ENCODE peak calls at places on chromosomes 4 and X, in six cellular contexts. G is NT2/D1; O is brain microvascular endothelial cell; S is activated naive CD4-positive, alpha-beta T cell treated with anti-CD3 and anti-CD28 coated beads for 36 hours; Q is neural crest cell; P is stimulated activated CD8-positive, alpha-beta memory T cell treated with anti-CD3 and anti-CD28 coated beads, Interleukin-4, amount 100 ng/mL, for 4 hours. C is an unnamed sample.
A peak's percentile ranks its signal among the peaks of the same experiment; 100 is the strongest.

GRCh38 chr4:129328176-129328575 is 232.2 kb downstream of the C4orf33 start:
- DNase-seq in S (no peak), P (no peak), O (no peak), G (no peak), Q (no peak), C (no peak)

GRCh38 chr4:158129649-158130048 is 43.2 kb downstream of the GASK1B start:
- DNase-seq in G (no peak), S (no peak), Q (no peak), O (no peak), P (no peak), C (no peak)

GRCh38 chr4:79917246-79917645 is 155.8 kb downstream of the ANTXR2 start:
- DNase-seq in O (peak; percentile 46), G (peak; percentile 32), P (no peak), Q (no peak), S (peak; percentile 67), C (peak; percentile 9)

GRCh38 chr4:82594466-82594865 is 32.7 kb upstream of the TMEM150C start:
- DNase-seq in O (no peak), P (no peak), G (no peak), Q (no peak), S (no peak), C (no peak)

GRCh38 chrX:151873096-151873495 is 39.6 kb upstream of the MAGEA4 start:
- DNase-seq in S (no peak), O (no peak), G (no peak), Q (no peak), P (no peak), C (no peak)

GRCh38 chrX:42096262-42096939 is 173.0 kb upstream of the CASK start:
- DNase-seq in S (no peak), G (no peak), Q (no peak), P (no peak), O (peak; percentile 95), C (peak; percentile 80)

GRCh38 chrX:16462912-16463311 is 187.0 kb upstream of the S100G start:
- DNase-seq in Q (no peak), P (no peak), S (no peak), O (peak; percentile 17), G (no peak), C (peak; percentile 70)

GRCh38 chr4:32393806-32394205 is 1673.6 kb downstream of the PCDH7 start:
- DNase-seq in Q (no peak), S (no peak), O (no peak), G (no peak), P (no peak), C (no peak)

GRCh38 chrX:55057691-55058249 is 17.1 kb upstream of the PAGE2B start:
- DNase-seq in P (no peak), G (peak; percentile 1), Q (peak; percentile 23), O (peak; percentile 57), S (peak; percentile 35), C (no peak)

GRCh38 chr4:132275583-132276121 is 873.4 kb upstream of the PCDH10 start:
- DNase-seq in P (no peak), G (no peak), Q (no peak), O (no peak), S (no peak), C (no peak)